ENCODE peak calls at places on chromosomes 11 and 22, in seven cellular contexts. One of them, this sample, is unnamed.

GRCh38 chr11:130144721-130145327 is 14.8 kb upstream of the ST14 start:
- DNase-seq in bronchial epithelial cell: no peak
- DNase-seq in prostate gland: no peak
- DNase-seq in HFF-Myc: no peak
- DNase-seq in astrocyte of the spinal cord: peak; percentile 43
- DNase-seq in tibial nerve: no peak
- DNase-seq in transverse colon: no peak
- DNase-seq in this sample: no peak

GRCh38 chr22:37485006-37485713 is 1.0 kb downstream of the MFNG start:
- DNase-seq in bronchial epithelial cell: no peak
- DNase-seq in prostate gland: no peak
- DNase-seq in HFF-Myc: no peak
- DNase-seq in astrocyte of the spinal cord: no peak
- DNase-seq in tibial nerve: no peak
- DNase-seq in transverse colon: no peak
- DNase-seq in this sample: no peak

GRCh38 chr22:46002757-46003270 is 25.9 kb upstream of the WNT7B start:
- DNase-seq in bronchial epithelial cell: no peak
- DNase-seq in prostate gland: no peak
- DNase-seq in HFF-Myc: no peak
- DNase-seq in astrocyte of the spinal cord: peak; percentile 55
- DNase-seq in tibial nerve: no peak
- DNase-seq in transverse colon: no peak
- DNase-seq in this sample: no peak

GRCh38 chr11:78000193-78000592 is 5.7 kb upstream of the INTS4 start:
- DNase-seq in bronchial epithelial cell: peak; percentile 55
- DNase-seq in prostate gland: peak; percentile 30
- DNase-seq in HFF-Myc: peak; percentile 30
- DNase-seq in astrocyte of the spinal cord: peak; percentile 76
- DNase-seq in tibial nerve: no peak
- DNase-seq in transverse colon: peak; percentile 23
- DNase-seq in this sample: peak; percentile 85

GRCh38 chr11:14969922-14970323 is 2.2 kb downstream of the CALCA start:
- DNase-seq in bronchial epithelial cell: peak; percentile 14
- DNase-seq in prostate gland: no peak
- DNase-seq in HFF-Myc: no peak
- DNase-seq in astrocyte of the spinal cord: no peak
- DNase-seq in tibial nerve: no peak
- DNase-seq in transverse colon: peak; percentile 29
- DNase-seq in this sample: peak; percentile 11

GRCh38 chr22:46598737-46599424 is 21.3 kb upstream of the GRAMD4 start:
- DNase-seq in bronchial epithelial cell: no peak
- DNase-seq in prostate gland: no peak
- DNase-seq in HFF-Myc: no peak
- DNase-seq in astrocyte of the spinal cord: no peak
- DNase-seq in tibial nerve: no peak
- DNase-seq in transverse colon: no peak
- DNase-seq in this sample: no peak

GRCh38 chr22:25490869-25491268 is 73.6 kb upstream of the GRK3 start:
- DNase-seq in bronchial epithelial cell: no peak
- DNase-seq in prostate gland: no peak
- DNase-seq in HFF-Myc: no peak
- DNase-seq in astrocyte of the spinal cord: no peak
- DNase-seq in tibial nerve: no peak
- DNase-seq in transverse colon: no peak
- DNase-seq in this sample: no peak

GRCh38 chr11:122681731-122682130 is 26.2 kb downstream of the UBASH3B start:
- DNase-seq in bronchial epithelial cell: no peak
- DNase-seq in prostate gland: no peak
- DNase-seq in HFF-Myc: no peak
- DNase-seq in astrocyte of the spinal cord: no peak
- DNase-seq in tibial nerve: no peak
- DNase-seq in transverse colon: no peak
- DNase-seq in this sample: no peak

GRCh38 chr11:67647471-67647870 is 3.1 kb downstream of the ACY3 start:
- DNase-seq in bronchial epithelial cell: no peak
- DNase-seq in prostate gland: no peak
- DNase-seq in HFF-Myc: no peak
- DNase-seq in astrocyte of the spinal cord: no peak
- DNase-seq in tibial nerve: no peak
- DNase-seq in transverse colon: no peak
- DNase-seq in this sample: no peak

GRCh38 chr22:46287873-46288751 is 8.6 kb upstream of the GTSE1 start:
- DNase-seq in bronchial epithelial cell: no peak
- DNase-seq in prostate gland: no peak
- DNase-seq in HFF-Myc: no peak
- DNase-seq in astrocyte of the spinal cord: no peak
- DNase-seq in tibial nerve: no peak
- DNase-seq in transverse colon: peak; percentile 66
- DNase-seq in this sample: no peak

GRCh38 chr22:24434472-24435322 is 7.3 kb downstream of the ADORA2A start:
- DNase-seq in bronchial epithelial cell: no peak
- DNase-seq in prostate gland: no peak
- DNase-seq in HFF-Myc: no peak
- DNase-seq in astrocyte of the spinal cord: no peak
- DNase-seq in tibial nerve: no peak
- DNase-seq in transverse colon: peak; percentile 69
- DNase-seq in this sample: peak; percentile 33

GRCh38 chr11:111878385-111878765 is 590 bp downstream of the FDXACB1 start:
- DNase-seq in bronchial epithelial cell: peak; percentile 51
- DNase-seq in prostate gland: no peak
- DNase-seq in HFF-Myc: peak; percentile 15
- DNase-seq in astrocyte of the spinal cord: no peak
- DNase-seq in tibial nerve: no peak
- DNase-seq in transverse colon: no peak
- DNase-seq in this sample: peak; percentile 40

GRCh38 chr22:23403152-23403719 is 176.9 kb downstream of the IGLL1 start:
- DNase-seq in bronchial epithelial cell: no peak
- DNase-seq in prostate gland: no peak
- DNase-seq in HFF-Myc: no peak
- DNase-seq in astrocyte of the spinal cord: no peak
- DNase-seq in tibial nerve: no peak
- DNase-seq in transverse colon: no peak
- DNase-seq in this sample: no peak

GRCh38 chr22:21867528-21868266 is at the start of gene MAPK1:
- DNase-seq in bronchial epithelial cell: peak; percentile 59
- DNase-seq in prostate gland: peak; percentile 91
- DNase-seq in HFF-Myc: peak; percentile 56
- DNase-seq in astrocyte of the spinal cord: peak; percentile 92
- DNase-seq in tibial nerve: peak; percentile 85
- DNase-seq in transverse colon: peak; percentile 95
- DNase-seq in this sample: peak; percentile 80
- TF ChIP-seq CTCF in bronchial epithelial cell: peak; percentile 31
- TF ChIP-seq CTCF in prostate gland: peak; percentile 17
- TF ChIP-seq CTCF in HFF-Myc: no peak
- TF ChIP-seq CTCF in astrocyte of the spinal cord: peak; percentile 29
- TF ChIP-seq CTCF in tibial nerve: peak; percentile 61
- TF ChIP-seq CTCF in transverse colon: peak; percentile 45
- TF ChIP-seq CTCF in this sample: peak; percentile 32

DNA sequence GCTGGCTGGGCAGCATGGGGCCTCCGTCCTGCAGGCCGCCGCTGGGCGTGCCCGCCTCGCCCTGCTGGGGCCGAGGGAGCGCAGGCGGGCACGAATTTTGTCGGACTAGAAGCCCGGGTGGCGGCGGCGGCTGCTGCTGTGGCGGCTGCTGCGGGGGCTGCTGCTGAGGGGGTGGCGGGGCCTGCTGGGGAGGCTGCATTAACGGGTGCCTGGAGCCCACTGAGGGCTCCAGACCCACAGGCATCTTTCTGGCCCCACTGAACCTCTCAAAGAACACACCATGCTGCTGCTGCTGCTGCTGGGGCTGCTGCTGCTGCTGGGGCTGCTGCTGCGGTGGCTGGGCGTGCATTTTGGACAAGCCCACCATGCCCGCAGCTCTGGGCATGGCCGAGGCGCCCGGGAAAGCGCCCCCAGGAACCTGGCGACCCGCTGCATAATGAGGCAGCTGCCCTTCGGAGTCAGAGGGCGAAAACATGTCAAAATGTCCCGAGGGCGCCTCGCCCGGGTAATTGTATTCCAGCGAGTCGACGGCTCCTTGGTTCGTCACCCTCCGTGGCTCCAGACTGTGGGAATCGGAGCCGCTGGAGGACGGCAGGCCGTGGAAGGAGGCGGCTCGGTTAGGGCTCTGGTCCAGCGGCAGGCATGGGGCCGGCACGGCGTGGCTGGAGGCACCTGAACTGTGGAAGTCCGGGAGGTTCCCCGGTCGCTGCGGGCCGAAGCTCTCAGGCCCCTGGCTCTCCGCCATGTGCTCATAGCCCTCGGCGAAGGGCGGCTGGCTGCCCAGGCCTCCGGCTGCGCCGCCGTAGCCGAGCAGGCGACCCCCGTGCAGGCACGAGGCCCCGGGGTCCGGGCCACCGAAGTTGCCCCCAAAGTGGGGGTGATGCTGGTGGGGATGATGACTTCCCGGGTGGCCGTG is 2.0 kb downstream of the MN1 start:
- DNase-seq in bronchial epithelial cell: no peak
- DNase-seq in prostate gland: no peak
- DNase-seq in HFF-Myc: no peak
- DNase-seq in astrocyte of the spinal cord: no peak
- DNase-seq in tibial nerve: no peak
- DNase-seq in transverse colon: no peak
- DNase-seq in this sample: peak; percentile 47
- H3K4me3 ChIP-seq in bronchial epithelial cell: peak overlapping the region; percentile 87
- H3K4me3 ChIP-seq in prostate gland: peak overlapping the region; percentile 59
- H3K4me3 ChIP-seq in HFF-Myc: peak overlapping the region; percentile 53
- H3K4me3 ChIP-seq in astrocyte of the spinal cord: peak overlapping the region; percentile 64
- H3K4me3 ChIP-seq in tibial nerve: peak overlapping the region; percentile 86
- H3K4me3 ChIP-seq in transverse colon: peak overlapping the region; percentile 69
- H3K4me3 ChIP-seq in this sample: peak overlapping the region; percentile 83

DNA sequence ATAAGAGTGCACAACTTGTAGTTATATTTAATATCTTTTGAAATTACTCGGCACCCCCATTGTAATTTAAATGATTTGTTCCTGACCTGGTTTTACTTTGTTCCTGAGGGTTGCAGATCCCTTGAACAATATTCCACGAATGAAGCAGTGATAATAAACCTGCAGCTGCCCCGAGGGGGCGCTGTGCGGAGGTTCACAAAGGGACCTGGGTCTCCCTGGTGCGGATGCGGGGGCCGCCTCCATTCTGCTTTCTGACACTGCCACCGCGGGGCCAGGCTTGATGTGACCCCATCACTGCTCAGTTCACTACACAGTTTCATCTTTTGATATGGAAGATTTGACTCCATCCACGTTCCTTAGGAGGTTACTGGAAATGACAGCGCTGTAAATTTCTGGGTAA is 62.9 kb upstream of the PRODH start:
- DNase-seq in bronchial epithelial cell: no peak
- DNase-seq in prostate gland: no peak
- DNase-seq in HFF-Myc: no peak
- DNase-seq in astrocyte of the spinal cord: no peak
- DNase-seq in tibial nerve: no peak
- DNase-seq in transverse colon: no peak
- DNase-seq in this sample: no peak
- TF ChIP-seq CTCF in bronchial epithelial cell: peak; percentile 22
- TF ChIP-seq CTCF in prostate gland: no peak
- TF ChIP-seq CTCF in HFF-Myc: peak; percentile 45
- TF ChIP-seq CTCF in astrocyte of the spinal cord: peak; percentile 29
- TF ChIP-seq CTCF in tibial nerve: no peak
- TF ChIP-seq CTCF in transverse colon: no peak
- TF ChIP-seq CTCF in this sample: no peak

GRCh38 chr22:35688913-35689675 is 28.6 kb upstream of the APOL5 start:
- DNase-seq in bronchial epithelial cell: peak; percentile 29
- DNase-seq in prostate gland: no peak
- DNase-seq in HFF-Myc: no peak
- DNase-seq in astrocyte of the spinal cord: no peak
- DNase-seq in tibial nerve: no peak
- DNase-seq in transverse colon: no peak
- DNase-seq in this sample: no peak

GRCh38 chr22:35685731-35686130 is 31.9 kb upstream of the APOL5 start:
- DNase-seq in bronchial epithelial cell: no peak
- DNase-seq in prostate gland: no peak
- DNase-seq in HFF-Myc: no peak
- DNase-seq in astrocyte of the spinal cord: no peak
- DNase-seq in tibial nerve: no peak
- DNase-seq in transverse colon: no peak
- DNase-seq in this sample: no peak

GRCh38 chr22:35686298-35686697 is 31.4 kb upstream of the APOL5 start:
- DNase-seq in bronchial epithelial cell: no peak
- DNase-seq in prostate gland: no peak
- DNase-seq in HFF-Myc: no peak
- DNase-seq in astrocyte of the spinal cord: no peak
- DNase-seq in tibial nerve: no peak
- DNase-seq in transverse colon: peak; percentile 24
- DNase-seq in this sample: no peak

GRCh38 chr22:35687461-35687860 is 30.2 kb upstream of the APOL5 start:
- DNase-seq in bronchial epithelial cell: no peak
- DNase-seq in prostate gland: no peak
- DNase-seq in HFF-Myc: no peak
- DNase-seq in astrocyte of the spinal cord: no peak
- DNase-seq in tibial nerve: no peak
- DNase-seq in transverse colon: no peak
- DNase-seq in this sample: no peak

DNA sequence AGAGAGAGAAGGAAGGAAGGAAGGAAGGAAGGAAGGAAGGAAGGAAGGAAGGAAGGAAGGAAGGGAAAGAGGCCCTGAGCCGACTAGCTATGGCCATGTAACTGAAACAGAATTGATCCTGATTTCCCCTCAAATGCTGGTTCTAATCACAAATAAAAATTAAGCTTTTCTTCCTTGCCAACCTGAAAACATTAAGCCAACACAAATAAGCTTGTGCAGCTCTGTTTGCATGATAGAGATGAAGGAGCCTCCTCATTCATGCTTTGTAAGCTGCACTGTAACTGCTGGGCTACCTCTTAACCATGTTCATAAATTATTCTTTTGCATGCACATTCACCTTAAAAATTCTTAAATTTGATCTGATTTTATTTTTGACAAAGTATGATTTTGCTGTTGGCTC is 27.7 kb upstream of the APOL5 start:
- DNase-seq in bronchial epithelial cell: no peak
- DNase-seq in prostate gland: no peak
- DNase-seq in HFF-Myc: no peak
- DNase-seq in astrocyte of the spinal cord: no peak
- DNase-seq in tibial nerve: no peak
- DNase-seq in transverse colon: no peak
- DNase-seq in this sample: no peak
- H3K4me3 ChIP-seq in bronchial epithelial cell: no peak overlapping the region
- H3K4me3 ChIP-seq in prostate gland: no peak overlapping the region
- H3K4me3 ChIP-seq in HFF-Myc: no peak overlapping the region
- H3K4me3 ChIP-seq in astrocyte of the spinal cord: no peak overlapping the region
- H3K4me3 ChIP-seq in tibial nerve: no peak overlapping the region
- H3K4me3 ChIP-seq in transverse colon: no peak overlapping the region
- H3K4me3 ChIP-seq in this sample: no peak overlapping the region